ENCODE peak calls at places on chromosomes 4 and X, in eight cellular contexts. D, T, P, U, L, K, Y and C are unnamed samples.
A peak's percentile ranks its signal among the peaks of the same experiment; 100 is the strongest.

GRCh38 chr4:124631760-124632159 is 80.8 kb downstream of the ANKRD50 start:
- DNase-seq in L (peak; percentile 77), U (peak; percentile 16), D (no peak), Y (peak; percentile 12), K (peak; percentile 57), P (peak; percentile 80), T (peak; percentile 47), C (peak; percentile 8)

GRCh38 chrX:65999563-66000148 is 40.2 kb downstream of the VSIG4 start:
- DNase-seq in K (no peak), L (no peak), D (no peak), T (no peak), Y (no peak), P (no peak), U (no peak), C (no peak)

GRCh38 chr4:67785528-67785927 is 31.3 kb upstream of the GNRHR start:
- DNase-seq in K (no peak), U (no peak), Y (no peak), L (no peak), D (no peak), T (no peak), P (no peak), C (no peak)

GRCh38 chr4:183783933-183784622 is 121.0 kb upstream of the STOX2 start:
- DNase-seq in D (no peak), T (no peak), K (no peak), L (peak; percentile 62), U (no peak), P (peak; percentile 45), Y (peak; percentile 52), C (no peak)

GRCh38 chr4:25792200-25792791 is 70.5 kb downstream of the SEL1L3 start:
- DNase-seq in L (peak; percentile 46), P (no peak), U (no peak), T (no peak), K (peak; percentile 79), D (peak; percentile 65), Y (no peak), C (peak; percentile 61)

GRCh38 chr4:6641971-6642320 is 1.5 kb downstream of the MRFAP1 start:
- DNase-seq in T (no peak), U (no peak), K (no peak), P (no peak), D (no peak), L (no peak), Y (no peak), C (no peak)

GRCh38 chr4:8855781-8856245 is 15.8 kb downstream of the HMX1 start:
- DNase-seq in D (no peak), L (peak; percentile 53), Y (no peak), P (no peak), U (no peak), T (no peak), K (no peak), C (no peak)

GRCh38 chrX:53000447-53001208 is 42.3 kb upstream of the FAM156A start:
- DNase-seq in Y (no peak), P (no peak), U (no peak), K (no peak), T (no peak), D (no peak), L (no peak), C (no peak)

DNA sequence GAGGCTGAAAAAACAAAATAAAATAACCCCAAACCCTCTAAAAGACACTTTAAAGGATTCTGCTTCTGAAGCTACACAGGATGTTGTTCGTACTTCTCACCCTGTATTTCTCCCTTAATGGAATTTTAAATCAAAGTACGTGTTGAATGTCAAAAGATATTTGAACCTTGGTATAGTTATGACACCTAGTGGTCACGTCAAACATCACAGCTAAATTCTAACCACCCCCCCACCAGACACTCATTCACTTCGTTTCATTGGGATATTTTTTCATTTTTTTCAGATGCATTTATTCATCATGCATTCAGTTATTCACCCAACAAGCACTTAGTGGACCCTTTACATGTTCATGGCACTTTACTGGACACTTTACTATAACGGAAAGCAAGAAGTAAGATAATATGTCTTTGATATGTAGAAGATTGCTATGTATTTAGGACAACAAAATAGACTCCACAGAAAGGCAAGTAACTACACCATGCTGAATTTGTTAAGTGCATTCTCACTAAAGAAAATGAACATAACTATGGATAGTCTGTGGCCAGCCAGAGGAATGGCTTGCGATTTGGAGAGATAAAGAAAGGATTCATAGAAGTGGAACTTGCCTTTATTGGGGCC is 62.5 kb upstream of the GPR174 start:
- DNase-seq in U (no peak), L (peak; percentile 2), D (no peak), K (no peak), Y (peak; percentile 23), T (no peak), P (peak; percentile 13), C (no peak)
- TF ChIP-seq POLR2A in U (no peak), L (no peak), D (no peak), K (no peak), Y (no peak), T (no peak), P (no peak), C (no peak)

DNA sequence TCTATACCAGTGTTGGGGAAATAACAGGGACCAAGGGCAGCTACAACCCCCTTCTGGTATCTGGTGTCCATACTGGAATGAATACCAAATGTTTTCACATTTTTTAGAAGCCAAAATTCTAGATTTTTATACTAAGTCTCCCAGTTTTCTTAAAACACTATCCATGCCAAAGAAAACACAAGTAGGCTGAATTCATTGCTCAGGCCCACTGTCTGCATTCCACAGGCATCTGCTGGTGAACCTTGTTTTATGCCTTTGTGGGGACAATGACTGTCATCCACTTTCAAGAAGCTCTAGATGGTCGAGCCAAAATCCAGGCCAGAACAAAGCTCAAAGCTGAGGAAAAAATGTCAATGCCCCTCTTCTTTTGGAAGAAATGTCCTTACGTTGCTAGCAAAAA is 213.4 kb upstream of the RASGEF1B start:
- DNase-seq in T (no peak), P (no peak), U (no peak), Y (no peak), K (no peak), L (no peak), D (no peak), C (no peak)
- H3K4me3 ChIP-seq in T (no peak overlapping the region), P (no peak overlapping the region), U (no peak overlapping the region), Y (no peak overlapping the region), K (no peak overlapping the region), L (no peak overlapping the region), D (no peak overlapping the region), C (no peak overlapping the region)

GRCh38 chrX:38806054-38806389 is 4.8 kb downstream of the MID1IP1 start:
- DNase-seq in K (no peak), P (no peak), U (no peak), Y (no peak), D (peak; percentile 24), T (no peak), L (peak; percentile 1), C (no peak)

GRCh38 chrX:38807873-38808272 is 6.6 kb downstream of the MID1IP1 start:
- DNase-seq in D (no peak), K (no peak), U (no peak), T (no peak), P (no peak), L (no peak), Y (no peak), C (no peak)

GRCh38 chrX:38804481-38805293 is 3.4 kb downstream of the MID1IP1 start:
- DNase-seq in P (no peak), D (peak; percentile 27), K (peak; percentile 52), U (no peak), T (peak; percentile 20), Y (no peak), L (peak; percentile 40), C (peak; percentile 23)

GRCh38 chrX:38805294-38806053 is 4.2 kb downstream of the MID1IP1 start:
- DNase-seq in L (peak; percentile 62), Y (peak; percentile 36), U (peak; percentile 46), D (peak; percentile 75), T (peak; percentile 59), P (peak; percentile 40), K (peak; percentile 74), C (peak; percentile 71)

GRCh38 chrX:38806875-38807601 is 5.8 kb downstream of the MID1IP1 start:
- DNase-seq in Y (no peak), D (no peak), K (no peak), T (no peak), U (no peak), P (no peak), L (no peak), C (no peak)
- TF ChIP-seq POLR2A in Y (no peak), D (no peak), K (no peak), T (no peak), U (no peak), P (no peak), L (no peak), C (no peak)

DNA sequence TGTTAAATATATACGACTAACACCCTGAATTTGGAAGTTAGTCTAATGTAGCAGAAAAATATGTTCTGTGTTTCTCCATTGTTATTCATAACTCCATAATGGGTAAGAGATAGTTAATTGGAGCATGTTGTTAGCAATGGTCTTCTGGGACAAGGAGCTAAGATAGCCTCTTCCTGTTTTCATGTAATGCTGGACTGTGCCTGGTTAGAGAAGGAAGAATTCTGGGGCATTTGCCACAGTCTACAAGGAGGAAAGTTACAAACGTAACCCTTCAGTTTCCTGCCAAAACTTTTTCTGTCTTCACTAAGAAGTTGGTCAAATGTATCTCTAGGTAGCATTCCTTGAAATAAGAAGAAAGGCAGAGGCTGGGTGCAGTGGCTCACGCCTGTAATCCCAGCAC is 5.8 kb downstream of the PRDX4 start:
- DNase-seq in T (no peak), L (no peak), P (no peak), D (no peak), Y (no peak), U (no peak), K (no peak), C (no peak)
- H3K4me3 ChIP-seq in T (no peak overlapping the region), L (no peak overlapping the region), P (no peak overlapping the region), D (no peak overlapping the region), Y (no peak overlapping the region), U (no peak overlapping the region), K (no peak overlapping the region), C (no peak overlapping the region)

DNA sequence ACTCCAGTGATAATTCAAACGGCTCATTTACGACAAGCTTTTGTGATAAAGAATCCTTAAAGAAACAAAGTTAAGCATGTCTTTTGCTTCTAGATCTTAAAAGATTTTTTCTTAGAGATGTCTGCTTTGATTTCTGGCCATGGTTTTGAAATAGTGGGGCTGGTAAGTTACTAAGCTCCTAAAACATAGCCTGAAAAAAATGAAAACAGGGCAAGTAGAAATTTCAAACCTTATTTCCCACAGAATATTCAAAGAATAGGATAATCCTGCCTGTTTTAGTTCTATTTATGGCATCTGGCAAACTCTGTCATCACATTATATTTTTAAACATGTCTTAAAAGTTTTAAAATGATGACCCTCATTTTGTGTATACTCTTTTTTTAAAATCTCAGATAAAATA is 318.3 kb downstream of the ARHGAP24 start:
- DNase-seq in L (no peak), K (no peak), U (no peak), Y (no peak), P (no peak), T (no peak), D (no peak), C (no peak)
- TF ChIP-seq POLR2A in L (no peak), K (no peak), U (no peak), Y (no peak), P (no peak), T (no peak), D (no peak), C (no peak)